ENCODE peak calls at places on chromosome 16, in seven cellular contexts. J, L, A, O, I, H and R are unnamed samples.
A peak's percentile ranks its signal among the peaks of the same experiment; 100 is the strongest.

GRCh38 chr16:67883872-67884261 is 818 bp upstream of the NRN1L start:
- DNase-seq in O (peak; percentile 66), A (peak; percentile 49), J (no peak), L (peak; percentile 80), I (peak; percentile 86), H (peak; percentile 97), R (no peak)

GRCh38 chr16:85556456-85557082 is 56.6 kb upstream of the GSE1 start:
- DNase-seq in O (peak; percentile 44), I (peak; percentile 39), L (peak; percentile 79), A (no peak), J (peak; percentile 62), H (peak; percentile 89), R (no peak)

GRCh38 chr16:54987081-54987480 is 56.4 kb downstream of the IRX5 start:
- DNase-seq in L (no peak), O (no peak), A (no peak), H (no peak), J (no peak), I (no peak), R (no peak)

GRCh38 chr16:22123146-22123545 is 30.8 kb downstream of the VWA3A start:
- DNase-seq in L (no peak), J (no peak), I (no peak), A (no peak), O (no peak), H (no peak), R (no peak)

GRCh38 chr16:11669380-11670146 is 1.3 kb downstream of the SNN start:
- DNase-seq in J (no peak), I (no peak), L (no peak), O (no peak), H (no peak), A (no peak), R (no peak)

GRCh38 chr16:9847146-9847545 is 335.1 kb downstream of the GRIN2A start:
- DNase-seq in L (no peak), I (no peak), J (no peak), A (no peak), H (no peak), O (no peak), R (no peak)

GRCh38 chr16:4327782-4328579 is 12.1 kb downstream of the GLIS2 start:
- DNase-seq in A (no peak), I (peak; percentile 90), H (no peak), L (peak; percentile 66), O (no peak), J (peak; percentile 72), R (no peak)

GRCh38 chr16:66188786-66189725 is 177.4 kb upstream of the CDH5 start:
- DNase-seq in J (no peak), A (no peak), O (no peak), H (no peak), L (no peak), I (no peak), R (no peak)

GRCh38 chr16:69443809-69444611 is 19.6 kb downstream of the CYB5B start:
- DNase-seq in O (peak; percentile 60), I (no peak), L (no peak), H (no peak), J (no peak), A (peak; percentile 47), R (no peak)